ENCODE peak calls at places on chromosomes 6 and 20, in six cellular contexts. One of them, this sample, is unnamed.

GRCh38 chr6:108999428-108999827 is 95.2 kb downstream of the SESN1 start:
- DNase-seq in tibial artery: no peak
- DNase-seq in OCI-LY7: no peak
- DNase-seq in Calu3: no peak
- DNase-seq in HepG2: no peak
- DNase-seq in LNCaP clone FGC: no peak
- DNase-seq in this sample: no peak

GRCh38 chr6:90890681-90891337 is 303.9 kb upstream of the MAP3K7 start:
- DNase-seq in tibial artery: no peak
- DNase-seq in OCI-LY7: no peak
- DNase-seq in Calu3: no peak
- DNase-seq in HepG2: no peak
- DNase-seq in LNCaP clone FGC: no peak
- DNase-seq in this sample: no peak

GRCh38 chr20:47694021-47694818 is 91.1 kb downstream of the SULF2 start:
- DNase-seq in tibial artery: no peak
- DNase-seq in OCI-LY7: no peak
- DNase-seq in Calu3: no peak
- DNase-seq in HepG2: no peak
- DNase-seq in LNCaP clone FGC: no peak
- DNase-seq in this sample: no peak

GRCh38 chr6:20154778-20155177 is 57.5 kb downstream of the MBOAT1 start:
- DNase-seq in tibial artery: no peak
- DNase-seq in OCI-LY7: no peak
- DNase-seq in Calu3: no peak
- DNase-seq in HepG2: no peak
- DNase-seq in LNCaP clone FGC: no peak
- DNase-seq in this sample: no peak

GRCh38 chr6:70390067-70390466 is 23.2 kb upstream of the FAM135A start:
- DNase-seq in tibial artery: no peak
- DNase-seq in OCI-LY7: no peak
- DNase-seq in Calu3: no peak
- DNase-seq in HepG2: peak; percentile 60
- DNase-seq in LNCaP clone FGC: no peak
- DNase-seq in this sample: no peak

GRCh38 chr6:125858427-125859320 is 67.9 kb downstream of the NCOA7 start:
- DNase-seq in tibial artery: no peak
- DNase-seq in OCI-LY7: no peak
- DNase-seq in Calu3: peak; percentile 60
- DNase-seq in HepG2: peak; percentile 80
- DNase-seq in LNCaP clone FGC: no peak
- DNase-seq in this sample: no peak

GRCh38 chr6:140071115-140071514 is 696.7 kb upstream of the CITED2 start:
- DNase-seq in tibial artery: no peak
- DNase-seq in OCI-LY7: no peak
- DNase-seq in Calu3: no peak
- DNase-seq in HepG2: no peak
- DNase-seq in LNCaP clone FGC: peak; percentile 93
- DNase-seq in this sample: no peak

GRCh38 chr6:53161481-53162009 is 12.9 kb upstream of the GCM1 start:
- DNase-seq in tibial artery: no peak
- DNase-seq in OCI-LY7: no peak
- DNase-seq in Calu3: no peak
- DNase-seq in HepG2: no peak
- DNase-seq in LNCaP clone FGC: no peak
- DNase-seq in this sample: no peak

GRCh38 chr20:18443841-18444240 is 23.0 kb downstream of the DZANK1 start:
- DNase-seq in tibial artery: no peak
- DNase-seq in OCI-LY7: no peak
- DNase-seq in Calu3: no peak
- DNase-seq in HepG2: no peak
- DNase-seq in LNCaP clone FGC: no peak
- DNase-seq in this sample: no peak

GRCh38 chr6:20575691-20576451 is 41.6 kb downstream of the CDKAL1 start:
- DNase-seq in tibial artery: no peak
- DNase-seq in OCI-LY7: no peak
- DNase-seq in Calu3: no peak
- DNase-seq in HepG2: no peak
- DNase-seq in LNCaP clone FGC: no peak
- DNase-seq in this sample: no peak

GRCh38 chr20:34791289-34792020 is 34.0 kb downstream of the NCOA6 start:
- DNase-seq in tibial artery: no peak
- DNase-seq in OCI-LY7: no peak
- DNase-seq in Calu3: no peak
- DNase-seq in HepG2: no peak
- DNase-seq in LNCaP clone FGC: peak; percentile 56
- DNase-seq in this sample: no peak

GRCh38 chr6:106165885-106166485 is 79.8 kb downstream of the PRDM1 start:
- DNase-seq in tibial artery: no peak
- DNase-seq in OCI-LY7: no peak
- DNase-seq in Calu3: no peak
- DNase-seq in HepG2: peak; percentile 69
- DNase-seq in LNCaP clone FGC: no peak
- DNase-seq in this sample: no peak

GRCh38 chr6:25601797-25602679 is 50.0 kb upstream of the SCGN start:
- DNase-seq in tibial artery: no peak
- DNase-seq in OCI-LY7: peak; percentile 71
- DNase-seq in Calu3: no peak
- DNase-seq in HepG2: peak; percentile 60
- DNase-seq in LNCaP clone FGC: peak; percentile 73
- DNase-seq in this sample: no peak

GRCh38 chr6:85678000-85678601 is 35.4 kb upstream of the SYNCRIP start:
- DNase-seq in tibial artery: no peak
- DNase-seq in OCI-LY7: no peak
- DNase-seq in Calu3: no peak
- DNase-seq in HepG2: no peak
- DNase-seq in LNCaP clone FGC: no peak
- DNase-seq in this sample: no peak

GRCh38 chr6:81790034-81790433 is 37.6 kb upstream of the TENT5A start:
- DNase-seq in tibial artery: no peak
- DNase-seq in OCI-LY7: no peak
- DNase-seq in Calu3: no peak
- DNase-seq in HepG2: no peak
- DNase-seq in LNCaP clone FGC: no peak
- DNase-seq in this sample: no peak

GRCh38 chr6:11989376-11989775 is 22.7 kb upstream of the HIVEP1 start:
- DNase-seq in tibial artery: no peak
- DNase-seq in OCI-LY7: no peak
- DNase-seq in Calu3: no peak
- DNase-seq in HepG2: no peak
- DNase-seq in LNCaP clone FGC: no peak
- DNase-seq in this sample: no peak

GRCh38 chr20:59820204-59821041 is 113.0 kb downstream of the SYCP2 start:
- DNase-seq in tibial artery: no peak
- DNase-seq in OCI-LY7: no peak
- DNase-seq in Calu3: no peak
- DNase-seq in HepG2: no peak
- DNase-seq in LNCaP clone FGC: no peak
- DNase-seq in this sample: no peak

GRCh38 chr6:35844290-35844689 is 39.1 kb downstream of the LHFPL5 start:
- DNase-seq in tibial artery: no peak
- DNase-seq in OCI-LY7: no peak
- DNase-seq in Calu3: no peak
- DNase-seq in HepG2: no peak
- DNase-seq in LNCaP clone FGC: no peak
- DNase-seq in this sample: no peak

GRCh38 chr20:63517376-63518309 is 2.9 kb upstream of the PPDPF start:
- DNase-seq in tibial artery: no peak
- DNase-seq in OCI-LY7: no peak
- DNase-seq in Calu3: no peak
- DNase-seq in HepG2: no peak
- DNase-seq in LNCaP clone FGC: no peak
- DNase-seq in this sample: peak; percentile 70

GRCh38 chr6:163687075-163687474 is 272.6 kb downstream of the QKI start:
- DNase-seq in tibial artery: no peak
- DNase-seq in OCI-LY7: no peak
- DNase-seq in Calu3: no peak
- DNase-seq in HepG2: no peak
- DNase-seq in LNCaP clone FGC: no peak
- DNase-seq in this sample: no peak

GRCh38 chr6:132479131-132479530 is 33.8 kb downstream of the STX7 start:
- DNase-seq in tibial artery: no peak
- DNase-seq in OCI-LY7: no peak
- DNase-seq in Calu3: no peak
- DNase-seq in HepG2: no peak
- DNase-seq in LNCaP clone FGC: no peak
- DNase-seq in this sample: no peak

GRCh38 chr20:63168861-63169260 is 47.1 kb downstream of the YTHDF1 start:
- DNase-seq in tibial artery: no peak
- DNase-seq in OCI-LY7: no peak
- DNase-seq in Calu3: no peak
- DNase-seq in HepG2: no peak
- DNase-seq in LNCaP clone FGC: no peak
- DNase-seq in this sample: no peak

GRCh38 chr6:52024451-52025068 is 62.9 kb downstream of the PKHD1 start:
- DNase-seq in tibial artery: no peak
- DNase-seq in OCI-LY7: no peak
- DNase-seq in Calu3: no peak
- DNase-seq in HepG2: no peak
- DNase-seq in LNCaP clone FGC: no peak
- DNase-seq in this sample: no peak

GRCh38 chr6:52019092-52019491 is 68.3 kb downstream of the PKHD1 start:
- DNase-seq in tibial artery: no peak
- DNase-seq in OCI-LY7: no peak
- DNase-seq in Calu3: no peak
- DNase-seq in HepG2: no peak
- DNase-seq in LNCaP clone FGC: no peak
- DNase-seq in this sample: no peak

GRCh38 chr6:52019851-52020250 is 67.6 kb downstream of the PKHD1 start:
- DNase-seq in tibial artery: no peak
- DNase-seq in OCI-LY7: no peak
- DNase-seq in Calu3: no peak
- DNase-seq in HepG2: no peak
- DNase-seq in LNCaP clone FGC: no peak
- DNase-seq in this sample: no peak

GRCh38 chr6:52022675-52023074 is 64.7 kb downstream of the PKHD1 start:
- DNase-seq in tibial artery: no peak
- DNase-seq in OCI-LY7: no peak
- DNase-seq in Calu3: no peak
- DNase-seq in HepG2: no peak
- DNase-seq in LNCaP clone FGC: no peak
- DNase-seq in this sample: no peak

GRCh38 chr6:52020961-52021570 is 66.3 kb downstream of the PKHD1 start:
- DNase-seq in tibial artery: no peak
- DNase-seq in OCI-LY7: peak; percentile 53
- DNase-seq in Calu3: no peak
- DNase-seq in HepG2: peak; percentile 36
- DNase-seq in LNCaP clone FGC: no peak
- DNase-seq in this sample: no peak
- TF ChIP-seq CTCF in tibial artery: peak; percentile 62
- TF ChIP-seq CTCF in OCI-LY7: peak; percentile 97
- TF ChIP-seq CTCF in Calu3: peak; percentile 55
- TF ChIP-seq CTCF in HepG2: peak; percentile 73
- TF ChIP-seq CTCF in LNCaP clone FGC: peak; percentile 57
- TF ChIP-seq CTCF in this sample: peak; percentile 95

GRCh38 chr6:150964765-150965164 is 99.3 kb downstream of the MTHFD1L start:
- DNase-seq in tibial artery: no peak
- DNase-seq in OCI-LY7: no peak
- DNase-seq in Calu3: no peak
- DNase-seq in HepG2: no peak
- DNase-seq in LNCaP clone FGC: no peak
- DNase-seq in this sample: no peak
- TF ChIP-seq CTCF in tibial artery: no peak
- TF ChIP-seq CTCF in OCI-LY7: peak; percentile 20
- TF ChIP-seq CTCF in Calu3: no peak
- TF ChIP-seq CTCF in HepG2: no peak
- TF ChIP-seq CTCF in LNCaP clone FGC: no peak
- TF ChIP-seq CTCF in this sample: no peak

GRCh38 chr6:113696960-113697359 is 160.2 kb upstream of the MARCKS start:
- DNase-seq in tibial artery: no peak
- DNase-seq in OCI-LY7: no peak
- DNase-seq in Calu3: no peak
- DNase-seq in HepG2: no peak
- DNase-seq in LNCaP clone FGC: no peak
- DNase-seq in this sample: no peak

GRCh38 chr6:113697642-113698410 is 159.3 kb upstream of the MARCKS start:
- DNase-seq in tibial artery: no peak
- DNase-seq in OCI-LY7: no peak
- DNase-seq in Calu3: peak; percentile 13
- DNase-seq in HepG2: no peak
- DNase-seq in LNCaP clone FGC: no peak
- DNase-seq in this sample: no peak

GRCh38 chr6:113693866-113694265 is 163.3 kb upstream of the MARCKS start:
- DNase-seq in tibial artery: no peak
- DNase-seq in OCI-LY7: no peak
- DNase-seq in Calu3: no peak
- DNase-seq in HepG2: no peak
- DNase-seq in LNCaP clone FGC: no peak
- DNase-seq in this sample: no peak

GRCh38 chr6:113694278-113695077 is 162.7 kb upstream of the MARCKS start:
- DNase-seq in tibial artery: no peak
- DNase-seq in OCI-LY7: no peak
- DNase-seq in Calu3: no peak
- DNase-seq in HepG2: peak; percentile 37
- DNase-seq in LNCaP clone FGC: no peak
- DNase-seq in this sample: no peak

DNA sequence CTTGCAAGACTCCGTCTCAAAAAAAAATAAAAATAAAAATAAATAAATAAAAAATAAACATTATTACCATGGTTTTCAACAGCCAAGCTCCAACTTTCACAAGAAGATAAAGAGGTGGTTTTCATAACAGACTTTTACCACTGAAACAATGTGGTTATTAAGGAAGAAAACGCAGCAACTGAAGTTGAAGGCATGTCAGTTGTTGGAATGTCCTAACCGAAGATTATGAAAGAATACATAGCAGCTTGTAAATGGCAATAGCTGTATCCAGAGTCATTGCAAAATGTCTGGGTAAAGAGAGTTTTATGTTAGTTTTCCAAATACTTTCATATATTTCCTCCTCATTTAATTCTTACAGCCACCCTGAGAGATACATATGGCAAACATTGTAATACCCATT is 161.6 kb upstream of the MARCKS start:
- DNase-seq in tibial artery: no peak
- DNase-seq in OCI-LY7: no peak
- DNase-seq in Calu3: no peak
- DNase-seq in HepG2: peak; percentile 24
- DNase-seq in LNCaP clone FGC: no peak
- DNase-seq in this sample: no peak
- TF ChIP-seq CTCF in tibial artery: no peak
- TF ChIP-seq CTCF in OCI-LY7: no peak
- TF ChIP-seq CTCF in Calu3: no peak
- TF ChIP-seq CTCF in HepG2: no peak
- TF ChIP-seq CTCF in LNCaP clone FGC: no peak
- TF ChIP-seq CTCF in this sample: no peak

DNA sequence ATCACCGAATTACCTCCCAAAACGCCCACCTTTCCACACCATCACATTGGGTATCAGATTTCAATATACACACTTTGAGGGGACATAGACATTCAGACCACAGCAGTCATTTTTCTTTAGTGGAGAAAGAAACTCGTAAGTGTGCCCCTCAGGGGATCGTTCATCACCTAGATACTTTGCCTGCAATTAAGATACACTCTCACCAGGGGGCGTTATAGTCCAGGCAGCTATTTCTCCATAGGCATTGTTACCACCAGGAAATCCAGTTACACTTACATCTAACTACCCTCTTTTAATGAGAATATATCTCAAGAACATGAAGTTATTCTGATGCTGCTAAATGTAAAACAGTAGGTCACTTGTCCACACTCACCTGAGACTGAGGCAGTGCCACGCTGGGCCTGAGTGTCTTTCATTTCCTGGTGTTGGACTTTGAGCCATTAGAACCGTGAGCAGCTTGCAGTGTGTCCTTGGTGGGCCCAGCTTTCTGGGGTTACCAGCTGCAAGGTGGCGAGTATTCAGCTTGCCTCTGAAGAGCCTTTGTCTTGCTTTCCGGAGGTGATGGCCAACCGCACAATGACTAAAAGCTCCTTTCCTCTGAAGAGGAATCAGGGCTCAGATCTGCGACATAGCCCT is 35.1 kb upstream of the UNC93A start:
- DNase-seq in tibial artery: no peak
- DNase-seq in OCI-LY7: no peak
- DNase-seq in Calu3: no peak
- DNase-seq in HepG2: no peak
- DNase-seq in LNCaP clone FGC: no peak
- DNase-seq in this sample: no peak
- TF ChIP-seq CTCF in tibial artery: no peak
- TF ChIP-seq CTCF in OCI-LY7: peak; percentile 64
- TF ChIP-seq CTCF in Calu3: no peak
- TF ChIP-seq CTCF in HepG2: peak; percentile 59
- TF ChIP-seq CTCF in LNCaP clone FGC: no peak
- TF ChIP-seq CTCF in this sample: peak; percentile 49

This sample was measured in type B pancreatic cell.